ENCODE peak calls at places on chromosomes 16 and 17, in four cellular contexts. Q is nephron progenitor cell, Y is NCI-H2171, N is GOT3. L is an unnamed sample.

GRCh38 chr17:66002807-66003206 is 189.1 kb downstream of the CEP112 start:
- DNase-seq in Q (no peak), Y (no peak), N (no peak), L (no peak)

GRCh38 chr16:27649021-27649420 is 99.1 kb downstream of the KATNIP start:
- DNase-seq in Q (no peak), Y (no peak), N (no peak), L (no peak)

GRCh38 chr16:57906385-57907316 is 64.3 kb downstream of the CNGB1 start:
- DNase-seq in Q (peak), Y (no peak), N (no peak), L (no peak)

GRCh38 chr17:29019475-29020181 is 13.8 kb upstream of the SEZ6 start:
- DNase-seq in Q (peak), Y (no peak), N (no peak), L (no peak)

GRCh38 chr16:88192601-88193000 is 190.2 kb upstream of the ZNF469 start:
- DNase-seq in Q (no peak), Y (no peak), N (no peak), L (no peak)

GRCh38 chr17:27536781-27537180 is 80.5 kb downstream of the KSR1 start:
- DNase-seq in Q (no peak), Y (no peak), N (no peak), L (no peak)

GRCh38 chr17:8986295-8986694 is 20.8 kb upstream of the PIK3R5 start:
- DNase-seq in Q (no peak), Y (no peak), N (no peak), L (no peak)

GRCh38 chr16:53094013-53094630 is 39.3 kb downstream of the CHD9 start:
- DNase-seq in Q (no peak), Y (peak), N (no peak), L (no peak)

GRCh38 chr17:10149573-10150399 is 48.6 kb downstream of the GAS7 start:
- DNase-seq in Q (no peak), Y (no peak), N (no peak), L (peak)

GRCh38 chr17:80064696-80065095 is 28.3 kb downstream of the CCDC40 start:
- DNase-seq in Q (no peak), Y (no peak), N (no peak), L (no peak)

GRCh38 chr17:55420776-55421178 is 858 bp downstream of the MMD start:
- DNase-seq in Q (peak), Y (no peak), N (no peak), L (no peak)

GRCh38 chr17:2232244-2232638 is 71.3 kb downstream of the SMG6 start:
- DNase-seq in Q (no peak), Y (no peak), N (no peak), L (no peak)

GRCh38 chr17:58244958-58245357 is 6.6 kb downstream of the LPO start:
- DNase-seq in Q (no peak), Y (no peak), N (no peak), L (no peak)

GRCh38 chr17:31313982-31314787 is at the start of gene EVI2B:
- DNase-seq in Q (no peak), Y (no peak), N (no peak), L (no peak)

GRCh38 chr17:73311428-73311780 is 397 bp downstream of the CDC42EP4 start:
- DNase-seq in Q (no peak), Y (no peak), N (no peak), L (no peak)

GRCh38 chr17:64232466-64233262 is 30.4 kb downstream of the TEX2 start:
- DNase-seq in Q (no peak), Y (no peak), N (no peak), L (no peak)

GRCh38 chr17:80008383-80008840 is 27.3 kb downstream of the TBC1D16 start:
- DNase-seq in Q (peak), Y (peak), N (no peak), L (no peak)

GRCh38 chr17:76267051-76267576 is 2.0 kb downstream of the UBALD2 start:
- DNase-seq in Q (no peak), Y (no peak), N (no peak), L (no peak)

GRCh38 chr16:79897087-79897443 is 296.5 kb upstream of the MAF start:
- DNase-seq in Q (no peak), Y (no peak), N (no peak), L (no peak)

GRCh38 chr16:86994651-86995171 is 322.5 kb downstream of the C16orf95 start:
- DNase-seq in Q (peak), Y (no peak), N (no peak), L (peak)

GRCh38 chr17:16288860-16289571 is 64.3 kb downstream of the CENPV start:
- DNase-seq in Q (no peak), Y (no peak), N (no peak), L (no peak)

GRCh38 chr17:12619444-12620199 is 46.1 kb upstream of the MYOCD start:
- DNase-seq in Q (no peak), Y (no peak), N (no peak), L (no peak)

GRCh38 chr17:77337150-77337549 is 196.4 kb downstream of the SEC14L1 start:
- DNase-seq in Q (no peak), Y (no peak), N (no peak), L (no peak)